ENCODE peak calls at places on chromosomes 4 and X, in five cellular contexts. V, L, O, K and F are unnamed samples.

GRCh38 chr4:74339501-74339900 is 25.4 kb upstream of the EREG start:
- DNase-seq in L (no peak), O (no peak), K (no peak), V (no peak), F (no peak)

GRCh38 chrX:11953615-11954014 is 184.7 kb upstream of the FRMPD4 start:
- DNase-seq in L (peak; percentile 13), K (peak; percentile 11), V (no peak), O (peak; percentile 89), F (no peak)

GRCh38 chr4:138802499-138802898 is 213.1 kb upstream of the NOCT start:
- DNase-seq in K (no peak), O (peak; percentile 51), V (no peak), L (no peak), F (no peak)

GRCh38 chr4:80407246-80407645 is 71.7 kb downstream of the CFAP299 start:
- DNase-seq in O (no peak), L (no peak), K (peak; percentile 77), V (no peak), F (no peak)

GRCh38 chrX:94524867-94525266 is 850.9 kb downstream of the FAM133A start:
- DNase-seq in V (no peak), L (no peak), O (peak; percentile 1), K (no peak), F (no peak)

GRCh38 chrX:13646154-13646549 is 6.8 kb upstream of the TCEANC start:
- DNase-seq in O (peak; percentile 37), L (peak; percentile 75), V (peak; percentile 87), K (peak; percentile 75), F (no peak)

GRCh38 chr4:114263233-114263632 is 283.8 kb upstream of the ARSJ start:
- DNase-seq in O (peak; percentile 74), K (peak; percentile 50), V (no peak), L (no peak), F (no peak)

GRCh38 chrX:136061302-136061701 is 76.1 kb downstream of the SLC9A6 start:
- DNase-seq in V (no peak), K (no peak), O (no peak), L (no peak), F (no peak)

GRCh38 chr4:76639292-76639691 is 204.3 kb downstream of the SHROOM3 start:
- DNase-seq in O (peak; percentile 92), L (no peak), V (no peak), K (no peak), F (no peak)

GRCh38 chr4:171031338-171031737 is 781.9 kb upstream of the GALNTL6 start:
- DNase-seq in K (no peak), V (no peak), O (no peak), L (no peak), F (no peak)

GRCh38 chrX:74506310-74507115 is 85.2 kb downstream of the SLC16A2 start:
- DNase-seq in L (no peak), V (no peak), K (no peak), O (no peak), F (no peak)

GRCh38 chrX:20441123-20441522 is 174.4 kb upstream of the RPS6KA3 start:
- DNase-seq in K (no peak), V (no peak), L (no peak), O (no peak), F (no peak)

GRCh38 chr4:4395849-4396627 is 9.1 kb downstream of the NSG1 start:
- DNase-seq in K (peak; percentile 22), O (no peak), L (peak; percentile 53), V (no peak), F (no peak)

GRCh38 chrX:110316351-110317078 is 1.4 kb downstream of the AMMECR1 start:
- DNase-seq in K (no peak), O (peak; percentile 4), L (no peak), V (no peak), F (no peak)

GRCh38 chr4:78606530-78607095 is 55.0 kb downstream of the ANXA3 start:
- DNase-seq in K (no peak), O (no peak), L (no peak), V (no peak), F (no peak)

GRCh38 chrX:40474205-40474626 is 106.6 kb upstream of the ATP6AP2 start:
- DNase-seq in V (peak; percentile 94), O (peak; percentile 58), K (no peak), L (peak; percentile 90), F (no peak)

GRCh38 chr4:87166296-87166854 is 54.0 kb downstream of the KLHL8 start:
- DNase-seq in V (no peak), O (no peak), K (no peak), L (no peak), F (no peak)

GRCh38 chr4:87165886-87166285 is 54.5 kb downstream of the KLHL8 start:
- DNase-seq in K (no peak), O (no peak), V (no peak), L (peak; percentile 27), F (no peak)
- TF ChIP-seq CTCF in K (no peak), O (no peak), V (no peak), L (no peak), F (no peak)

DNA sequence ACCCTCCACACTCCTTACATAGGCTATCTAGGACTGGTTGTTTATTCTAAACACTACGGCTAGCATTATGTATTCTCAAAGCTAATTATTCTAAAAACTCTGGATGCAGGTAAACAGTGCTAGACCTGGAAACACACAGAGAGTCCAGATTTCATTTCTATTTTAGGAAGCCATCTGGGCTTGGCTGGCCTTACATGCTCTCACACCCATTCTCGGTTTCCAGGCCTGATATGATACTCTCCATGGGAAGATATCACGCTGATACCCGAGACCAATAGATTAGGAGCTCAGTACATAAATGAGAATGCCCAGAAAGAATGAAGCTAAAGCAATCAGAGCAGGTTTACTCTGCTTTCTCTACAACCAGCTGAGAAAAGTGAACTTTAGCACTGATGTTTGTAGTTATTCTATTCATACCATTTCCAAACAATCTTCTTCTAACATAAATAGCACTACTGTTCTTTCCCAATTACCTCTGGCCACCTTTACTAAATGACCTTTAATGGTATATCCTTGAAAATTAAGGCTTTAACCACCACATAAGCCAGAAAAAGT is 973.3 kb downstream of the PCDH18 start:
- DNase-seq in K (no peak), V (no peak), L (peak; percentile 11), O (no peak), F (no peak)
- TF ChIP-seq CTCF in K (no peak), V (no peak), L (no peak), O (no peak), F (no peak)

GRCh38 chr4:10063544-10064300 is 42.4 kb upstream of the SLC2A9 start:
- DNase-seq in K (peak; percentile 64), L (peak; percentile 76), V (peak; percentile 54), O (peak; percentile 80), F (no peak)
- TF ChIP-seq CTCF in K (peak; percentile 86), L (peak; percentile 67), V (peak; percentile 23), O (peak; percentile 82), F (no peak)

DNA sequence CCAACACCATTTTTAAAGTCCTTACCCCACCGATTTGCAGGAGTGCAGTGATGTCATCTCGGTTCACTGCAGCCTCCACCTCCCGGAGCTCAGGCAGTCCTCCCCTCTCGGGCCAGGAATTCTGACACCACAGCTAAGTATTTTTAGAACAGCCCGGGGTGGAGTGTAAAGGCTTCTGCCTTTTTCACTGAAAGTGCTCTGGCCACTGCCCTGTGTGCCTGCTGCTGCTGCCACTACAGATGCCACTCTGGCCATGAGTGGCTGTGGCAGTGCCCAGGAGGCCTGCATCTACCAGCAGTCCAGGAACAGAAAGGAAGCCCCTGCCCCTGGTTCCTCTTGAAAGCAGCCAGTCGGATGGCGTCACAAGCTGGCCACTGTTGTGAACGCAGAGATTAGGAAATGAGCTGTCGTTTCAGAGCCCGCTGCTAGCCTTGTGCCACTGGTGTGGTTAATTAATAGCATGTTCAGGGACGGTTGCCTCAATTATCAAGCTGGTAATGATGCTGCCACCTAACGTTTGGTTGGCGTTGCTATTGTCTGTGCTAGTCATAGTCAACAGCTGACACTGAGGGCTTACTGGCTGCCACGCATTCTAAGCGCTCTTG is 23.6 kb upstream of the TBC1D14 start:
- DNase-seq in O (peak; percentile 48), K (peak; percentile 49), L (no peak), V (no peak), F (no peak)
- TF ChIP-seq CTCF in O (peak; percentile 57), K (peak; percentile 9), L (peak; percentile 3), V (no peak), F (no peak)

GRCh38 chr4:22238742-22239141 is 277.1 kb downstream of the ADGRA3 start:
- DNase-seq in K (no peak), O (no peak), L (peak; percentile 46), V (no peak), F (no peak)
- TF ChIP-seq CTCF in K (no peak), O (peak; percentile 33), L (peak; percentile 8), V (no peak), F (no peak)

DNA sequence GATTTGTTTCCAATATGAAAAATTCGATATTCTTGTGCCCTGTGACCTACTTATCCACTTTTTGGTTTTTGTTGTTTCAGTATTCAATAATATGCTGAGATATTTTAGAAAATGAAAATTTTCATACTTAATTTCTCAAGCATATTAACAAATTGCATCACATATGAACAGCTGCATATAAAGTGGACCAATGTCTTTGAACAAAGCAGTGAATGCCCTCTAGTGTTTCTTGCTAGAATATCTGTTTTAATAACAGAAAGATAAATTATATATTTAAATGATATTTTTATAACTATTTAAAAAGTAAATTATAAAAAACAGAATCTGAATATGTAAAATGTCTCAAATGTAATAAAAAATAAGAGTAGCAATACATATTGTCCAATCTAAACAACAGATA is 31.7 kb upstream of the INTU start:
- DNase-seq in L (no peak), V (no peak), O (peak; percentile 35), K (peak; percentile 75), F (no peak)
- TF ChIP-seq CTCF in L (peak; percentile 52), V (peak; percentile 55), O (no peak), K (peak; percentile 12), F (no peak)

GRCh38 chr4:183099537-183100297 is 660 bp downstream of the WWC2 start:
- DNase-seq in K (no peak), L (peak; percentile 73), V (peak; percentile 85), O (no peak), F (peak; percentile 19)
- TF ChIP-seq CTCF in K (no peak), L (peak; percentile 27), V (peak; percentile 24), O (peak; percentile 18), F (no peak)